ENCODE peak calls at places on chromosomes 4 and X, in six cellular contexts. K, N, E, J, Q and C are unnamed samples.
A peak's percentile ranks its signal among the peaks of the same experiment; 100 is the strongest.

GRCh38 chr4:145034727-145035211 is 63.2 kb downstream of the ANAPC10 start:
- DNase-seq in K (peak; percentile 28), N (no peak), E (peak; percentile 73), J (peak; percentile 2), Q (peak; percentile 58), C (no peak)

GRCh38 chrX:67296395-67296794 is 247.4 kb upstream of the AR start:
- DNase-seq in K (no peak), N (no peak), E (no peak), J (no peak), Q (no peak), C (no peak)

GRCh38 chr4:173503330-173504180 is 26.5 kb downstream of the HAND2 start:
- DNase-seq in K (no peak), N (no peak), E (no peak), J (no peak), Q (no peak), C (no peak)

GRCh38 chrX:110139172-110139571 is 136.3 kb downstream of the TMEM164 start:
- DNase-seq in K (no peak), N (no peak), E (no peak), J (no peak), Q (no peak), C (no peak)

GRCh38 chrX:129634541-129634940 is 20.2 kb downstream of the APLN start:
- DNase-seq in K (no peak), N (no peak), E (no peak), J (no peak), Q (no peak), C (no peak)

GRCh38 chr4:654526-654845 is 19.6 kb downstream of the ATP5ME start:
- DNase-seq in K (no peak), N (no peak), E (no peak), J (no peak), Q (no peak), C (no peak)

GRCh38 chrX:1592128-1592862 is 891 bp downstream of the AKAP17A start:
- DNase-seq in K (no peak), N (no peak), E (no peak), J (no peak), Q (no peak), C (no peak)

GRCh38 chr4:104491826-104492771 is 2.6 kb downstream of the CXXC4 start:
- DNase-seq in K (no peak), N (peak; percentile 16), E (no peak), J (no peak), Q (no peak), C (no peak)

GRCh38 chr4:112523008-112523440 is 7.0 kb upstream of the NEUROG2 start:
- DNase-seq in K (no peak), N (no peak), E (no peak), J (no peak), Q (no peak), C (no peak)